ENCODE peak calls at places on chromosomes 3 and 15, in seven cellular contexts. Q is HepG2, V is uterus, R is heart left ventricle, C is body of pancreas, H is adrenal gland, N is sigmoid colon. Z is an unnamed sample.
A peak's percentile ranks its signal among the peaks of the same experiment; 100 is the strongest.

GRCh38 chr3:24342275-24342674 is 152.4 kb downstream of the THRB start:
- DNase-seq in H (no peak), N (no peak), C (no peak), R (no peak), V (no peak), Q (no peak), Z (no peak)

GRCh38 chr3:12353796-12354505 is 65.1 kb downstream of the PPARG start:
- DNase-seq in N (no peak), H (no peak), Q (no peak), V (no peak), R (no peak), C (peak; percentile 30), Z (no peak)

GRCh38 chr3:38121832-38122461 is 15.0 kb downstream of the ACAA1 start:
- DNase-seq in V (no peak), R (no peak), C (no peak), Q (no peak), H (peak; percentile 11), N (peak; percentile 40), Z (no peak)

GRCh38 chr3:24867783-24868182 is 373.1 kb upstream of the THRB start:
- DNase-seq in R (no peak), V (no peak), Q (no peak), N (no peak), C (no peak), H (no peak), Z (no peak)

GRCh38 chr3:29597376-29598008 is 316.6 kb downstream of the RBMS3 start:
- DNase-seq in Q (no peak), C (no peak), R (no peak), N (no peak), H (no peak), V (no peak), Z (no peak)

GRCh38 chr3:134476306-134476705 is 9.5 kb downstream of the ANAPC13 start:
- DNase-seq in N (no peak), R (no peak), H (no peak), V (no peak), C (no peak), Q (no peak), Z (peak; percentile 66)

GRCh38 chr15:50906954-50907865 is 1.3 kb upstream of the AP4E1 start:
- DNase-seq in Q (peak; percentile 73), V (no peak), R (no peak), H (no peak), C (peak; percentile 16), N (no peak), Z (no peak)

GRCh38 chr15:31459011-31459748 is 132.5 kb downstream of the KLF13 start:
- DNase-seq in H (no peak), N (no peak), V (no peak), C (no peak), Q (no peak), R (no peak), Z (no peak)

GRCh38 chr3:58588030-58588614 is 10.9 kb upstream of the FAM107A start:
- DNase-seq in Q (no peak), R (no peak), N (no peak), H (no peak), V (no peak), C (no peak), Z (no peak)

GRCh38 chr15:51755790-51756189 is 4.4 kb downstream of the TMOD2 start:
- DNase-seq in C (no peak), N (no peak), V (no peak), Q (no peak), H (no peak), R (no peak), Z (no peak)

GRCh38 chr3:158539414-158540014 is 31.5 kb upstream of the MLF1 start:
- DNase-seq in R (no peak), V (no peak), H (peak; percentile 32), C (peak; percentile 36), Q (peak; percentile 46), N (no peak), Z (no peak)

GRCh38 chr3:45907769-45908705 is 21.7 kb downstream of the CCR9 start:
- DNase-seq in V (no peak), Q (no peak), R (no peak), N (no peak), H (no peak), C (no peak), Z (no peak)

GRCh38 chr15:98963459-98963858 is 44.1 kb downstream of the PGPEP1L start:
- DNase-seq in V (no peak), R (no peak), Q (no peak), H (no peak), N (no peak), C (no peak), Z (no peak)

GRCh38 chr3:182325213-182325941 is 467.9 kb upstream of the ATP11B start:
- DNase-seq in V (no peak), R (no peak), C (no peak), Q (no peak), N (no peak), H (no peak), Z (no peak)

GRCh38 chr15:77180757-77181156 is 109.8 kb upstream of the TSPAN3 start:
- DNase-seq in N (no peak), R (no peak), Q (no peak), H (no peak), V (no peak), C (no peak), Z (no peak)

GRCh38 chr15:57921371-57921770 is 144.1 kb downstream of the ALDH1A2 start:
- DNase-seq in R (no peak), V (peak; percentile 26), N (no peak), Q (no peak), H (no peak), C (no peak), Z (no peak)

GRCh38 chr15:27844018-27844666 is 255.0 kb downstream of the OCA2 start:
- DNase-seq in H (no peak), N (no peak), V (no peak), Q (no peak), C (no peak), R (no peak), Z (no peak)

GRCh38 chr3:104367000-104367399 is 999.7 kb upstream of the ALCAM start:
- DNase-seq in V (no peak), C (no peak), R (no peak), Q (no peak), H (no peak), N (no peak), Z (no peak)

GRCh38 chr3:17207979-17208378 is 323.2 kb downstream of the PLCL2 start:
- DNase-seq in N (no peak), R (peak; percentile 29), V (no peak), C (no peak), H (no peak), Q (no peak), Z (no peak)

GRCh38 chr3:14425574-14426304 is 23.3 kb downstream of the SLC6A6 start:
- DNase-seq in V (no peak), C (peak; percentile 53), N (no peak), Q (no peak), R (peak; percentile 43), H (no peak), Z (no peak)

GRCh38 chr3:73235768-73236167 is 174.3 kb downstream of the EBLN2 start:
- DNase-seq in N (no peak), Q (no peak), V (no peak), H (no peak), C (no peak), R (no peak), Z (no peak)

GRCh38 chr3:185257334-185257733 is 3.5 kb upstream of the EHHADH start:
- DNase-seq in C (no peak), N (no peak), R (no peak), H (no peak), V (no peak), Q (no peak), Z (no peak)

GRCh38 chr3:185250247-185250646 is 3.6 kb downstream of the EHHADH start:
- DNase-seq in R (no peak), C (no peak), H (no peak), N (no peak), V (no peak), Q (no peak), Z (no peak)

GRCh38 chr3:185253645-185254410 is at the start of gene EHHADH:
- DNase-seq in Q (peak; percentile 64), V (peak; percentile 44), N (peak; percentile 80), C (peak; percentile 85), R (peak; percentile 88), H (peak; percentile 71), Z (peak; percentile 52)

GRCh38 chr3:185250653-185251052 is 3.2 kb downstream of the EHHADH start:
- DNase-seq in C (no peak), H (no peak), R (no peak), Q (peak; percentile 53), V (no peak), N (no peak), Z (no peak)

GRCh38 chr3:185254799-185255198 is 950 bp upstream of the EHHADH start:
- DNase-seq in R (no peak), V (no peak), C (no peak), Q (no peak), N (no peak), H (no peak), Z (no peak)
- H3K4me3 ChIP-seq in R (no peak overlapping the region), V (no peak overlapping the region), C (no peak overlapping the region), Q (no peak overlapping the region), N (no peak overlapping the region), H (no peak overlapping the region), Z (no peak overlapping the region)

GRCh38 chr15:74352393-74352910 is 15.0 kb downstream of the CYP11A1 start:
- DNase-seq in N (no peak), R (no peak), Q (no peak), V (no peak), H (no peak), C (no peak), Z (no peak)
- H3K27me3 ChIP-seq in N (peaks cover 13% of the 10 kb centered on the region), R (no peaks in the 10 kb centered on the region), Q (no peaks in the 10 kb centered on the region), V (no peaks in the 10 kb centered on the region), H (no peaks in the 10 kb centered on the region), C (no peaks in the 10 kb centered on the region), Z (no peaks in the 10 kb centered on the region)

GRCh38 chr15:33807665-33808064 is 160.6 kb upstream of the CHRM5 start:
- DNase-seq in Q (no peak), N (no peak), C (no peak), R (no peak), H (no peak), V (no peak), Z (no peak)
- TF ChIP-seq POLR2A in Q (no peak), N (no peak), C (no peak), R (no peak), H (no peak), V (no peak), Z (no peak)

GRCh38 chr15:28947241-28947674 is 61.5 kb downstream of the APBA2 start:
- DNase-seq in H (no peak), N (peak; percentile 26), C (no peak), R (no peak), V (no peak), Q (no peak), Z (no peak)

GRCh38 chr15:28952666-28953491 is 67.1 kb downstream of the APBA2 start:
- DNase-seq in C (no peak), Q (no peak), H (no peak), N (peak; percentile 34), R (no peak), V (no peak), Z (no peak)

GRCh38 chr15:28953573-28954195 is 67.9 kb downstream of the APBA2 start:
- DNase-seq in H (no peak), R (no peak), V (no peak), N (peak; percentile 32), C (no peak), Q (no peak), Z (no peak)

GRCh38 chr15:28948036-28948435 is 62.3 kb downstream of the APBA2 start:
- DNase-seq in H (no peak), Q (no peak), N (peak; percentile 5), V (no peak), R (no peak), C (no peak), Z (no peak)

DNA sequence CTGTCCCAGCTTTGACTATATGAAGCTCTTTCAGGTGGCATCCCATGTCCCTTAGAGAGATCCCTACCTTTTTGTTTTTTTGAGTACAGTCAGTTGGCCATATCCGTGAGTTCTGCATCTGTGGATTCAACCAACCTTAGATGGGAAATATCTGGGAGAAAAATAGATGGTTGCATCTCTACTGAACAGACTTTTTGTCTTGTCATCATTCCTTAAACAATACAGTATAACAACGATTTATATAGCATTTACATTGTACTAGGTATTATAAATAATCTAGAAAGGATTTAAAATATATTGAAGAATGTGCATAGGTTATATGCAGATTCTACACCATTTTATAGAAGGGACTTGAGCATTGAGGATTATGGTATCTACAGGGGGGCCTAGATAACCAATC is 65.1 kb downstream of the APBA2 start:
- DNase-seq in V (no peak), Q (no peak), R (no peak), H (no peak), N (no peak), C (no peak), Z (no peak)
- H3K4me3 ChIP-seq in V (no peak overlapping the region), Q (no peak overlapping the region), R (no peak overlapping the region), H (no peak overlapping the region), N (no peak overlapping the region), C (no peak overlapping the region), Z (no peak overlapping the region)

Z was measured in breast epithelium.